ENCODE peak calls at places on chromosome 22, in ten cellular contexts. U, E, B, D, Z, N, L, O, C and M are unnamed samples.

GRCh38 chr22:31604137-31604705 is 57.8 kb downstream of the PISD start:
- DNase-seq in U (no peak), E (no peak), B (no peak), D (no peak), Z (no peak), N (no peak), L (no peak), O (no peak), C (no peak), M (no peak)

GRCh38 chr22:23242473-23243001 is 62.2 kb downstream of the BCR start:
- DNase-seq in U (no peak), E (peak), B (no peak), D (no peak), Z (no peak), N (no peak), L (no peak), O (no peak), C (no peak), M (peak)

GRCh38 chr22:28398355-28398754 is 281.3 kb downstream of the TTC28 start:
- DNase-seq in U (no peak), E (no peak), B (no peak), D (no peak), Z (no peak), N (no peak), L (no peak), O (no peak), C (no peak), M (no peak)

GRCh38 chr22:37069719-37070118 is 18.2 kb downstream of the KCTD17 start:
- DNase-seq in U (no peak), E (no peak), B (no peak), D (no peak), Z (no peak), N (no peak), L (no peak), O (no peak), C (no peak), M (no peak)

GRCh38 chr22:20025401-20026203 is 4.7 kb downstream of the TANGO2 start:
- DNase-seq in U (no peak), E (no peak), B (no peak), D (no peak), Z (no peak), N (no peak), L (no peak), O (no peak), C (no peak), M (no peak)

GRCh38 chr22:47604563-47604962 is 842.1 kb downstream of the TBC1D22A start:
- DNase-seq in U (no peak), E (no peak), B (no peak), D (no peak), Z (no peak), N (no peak), L (no peak), O (no peak), C (no peak), M (no peak)

GRCh38 chr22:17781319-17782031 is 7.2 kb upstream of the BID start:
- DNase-seq in U (peak), E (no peak), B (peak), D (no peak), Z (peak), N (peak), L (peak), O (peak), C (no peak), M (peak)

GRCh38 chr22:42310301-42310981 is 40.0 kb upstream of the TCF20 start:
- DNase-seq in U (no peak), E (no peak), B (no peak), D (no peak), Z (no peak), N (no peak), L (no peak), O (no peak), C (no peak), M (no peak)

GRCh38 chr22:27654536-27655445 is 146.8 kb downstream of the MN1 start:
- DNase-seq in U (no peak), E (no peak), B (no peak), D (no peak), Z (no peak), N (peak), L (no peak), O (no peak), C (no peak), M (no peak)

GRCh38 chr22:42662114-42663021 is 13.2 kb upstream of the CYB5R3 start:
- DNase-seq in U (peak), E (peak), B (peak), D (no peak), Z (peak), N (peak), L (peak), O (peak), C (peak), M (peak)

GRCh38 chr22:40300884-40301672 is 45.2 kb upstream of the ADSL start:
- DNase-seq in U (no peak), E (no peak), B (no peak), D (no peak), Z (no peak), N (no peak), L (no peak), O (no peak), C (no peak), M (no peak)

GRCh38 chr22:44669725-44670027 is 32.3 kb upstream of the PRR5 start:
- DNase-seq in U (no peak), E (peak), B (no peak), D (no peak), Z (no peak), N (no peak), L (peak), O (no peak), C (no peak), M (no peak)

GRCh38 chr22:39690901-39691620 is 120.5 kb downstream of the CACNA1I start:
- DNase-seq in U (no peak), E (no peak), B (no peak), D (no peak), Z (no peak), N (no peak), L (no peak), O (peak), C (no peak), M (peak)

GRCh38 chr22:41369837-41370236 is 11.9 kb upstream of the TEF start:
- DNase-seq in U (no peak), E (no peak), B (no peak), D (no peak), Z (no peak), N (no peak), L (no peak), O (no peak), C (no peak), M (no peak)

GRCh38 chr22:37560682-37561208 is 465 bp downstream of the CDC42EP1 start:
- DNase-seq in U (no peak), E (peak), B (peak), D (no peak), Z (no peak), N (peak), L (no peak), O (no peak), C (no peak), M (no peak)

GRCh38 chr22:17418890-17419324 is 49.6 kb downstream of the CECR2 start:
- DNase-seq in U (no peak), E (no peak), B (no peak), D (no peak), Z (no peak), N (no peak), L (no peak), O (no peak), C (no peak), M (no peak)

GRCh38 chr22:23088199-23088604 is 17.9 kb downstream of the GNAZ start:
- DNase-seq in U (no peak), E (no peak), B (peak), D (no peak), Z (no peak), N (no peak), L (no peak), O (no peak), C (no peak), M (peak)

GRCh38 chr22:36055376-36056310 is 27.0 kb upstream of the RBFOX2 start:
- DNase-seq in U (no peak), E (no peak), B (no peak), D (no peak), Z (no peak), N (peak), L (no peak), O (no peak), C (no peak), M (no peak)

GRCh38 chr22:31980628-31981027 is 36.3 kb downstream of the YWHAH start:
- DNase-seq in U (no peak), E (no peak), B (no peak), D (no peak), Z (no peak), N (no peak), L (no peak), O (no peak), C (no peak), M (no peak)

GRCh38 chr22:31891366-31892079 is 52.8 kb upstream of the YWHAH start:
- DNase-seq in U (no peak), E (no peak), B (peak), D (no peak), Z (no peak), N (no peak), L (no peak), O (no peak), C (no peak), M (no peak)

GRCh38 chr22:24117942-24118341 is 63.3 kb upstream of the SUSD2 start:
- DNase-seq in U (no peak), E (peak), B (no peak), D (no peak), Z (no peak), N (no peak), L (no peak), O (no peak), C (no peak), M (no peak)

GRCh38 chr22:33362702-33363101 is 304.5 kb upstream of the SYN3 start:
- DNase-seq in U (no peak), E (no peak), B (no peak), D (no peak), Z (no peak), N (no peak), L (no peak), O (no peak), C (no peak), M (no peak)

GRCh38 chr22:44337658-44338004 is 24.9 kb upstream of the SHISAL1 start:
- DNase-seq in U (no peak), E (no peak), B (peak), D (no peak), Z (no peak), N (peak), L (peak), O (no peak), C (no peak), M (peak)

GRCh38 chr22:42732071-42732470 is 11.4 kb upstream of the A4GALT start:
- DNase-seq in U (no peak), E (no peak), B (no peak), D (no peak), Z (no peak), N (no peak), L (no peak), O (no peak), C (no peak), M (no peak)

GRCh38 chr22:28329582-28330073 is 350.0 kb downstream of the TTC28 start:
- DNase-seq in U (no peak), E (no peak), B (no peak), D (no peak), Z (no peak), N (peak), L (no peak), O (no peak), C (no peak), M (no peak)

GRCh38 chr22:43092085-43092484 is 2.9 kb upstream of the TTLL1 start:
- DNase-seq in U (no peak), E (no peak), B (no peak), D (no peak), Z (no peak), N (no peak), L (no peak), O (no peak), C (no peak), M (no peak)

GRCh38 chr22:22753526-22754267 is 109.3 kb downstream of the GGTLC2 start:
- DNase-seq in U (peak), E (peak), B (peak), D (no peak), Z (peak), N (peak), L (peak), O (peak), C (peak), M (peak)

GRCh38 chr22:26377170-26377825 is 51.8 kb upstream of the ASPHD2 start:
- DNase-seq in U (no peak), E (peak), B (no peak), D (no peak), Z (no peak), N (no peak), L (no peak), O (no peak), C (no peak), M (no peak)

GRCh38 chr22:17101475-17102296 is 16.9 kb downstream of the IL17RA start:
- DNase-seq in U (no peak), E (no peak), B (no peak), D (no peak), Z (no peak), N (no peak), L (no peak), O (no peak), C (no peak), M (no peak)

GRCh38 chr22:17808688-17809403 is 34.6 kb upstream of the BID start:
- DNase-seq in U (no peak), E (no peak), B (peak), D (no peak), Z (no peak), N (no peak), L (no peak), O (no peak), C (no peak), M (no peak)

GRCh38 chr22:17319541-17319940 is 49.7 kb upstream of the CECR2 start:
- DNase-seq in U (no peak), E (peak), B (no peak), D (no peak), Z (no peak), N (no peak), L (no peak), O (no peak), C (no peak), M (no peak)

GRCh38 chr22:25478573-25478972 is 85.9 kb upstream of the GRK3 start:
- DNase-seq in U (no peak), E (no peak), B (no peak), D (no peak), Z (no peak), N (no peak), L (no peak), O (no peak), C (no peak), M (no peak)

GRCh38 chr22:25099202-25099601 is 100.5 kb upstream of the CRYBB3 start:
- DNase-seq in U (no peak), E (no peak), B (no peak), D (no peak), Z (no peak), N (no peak), L (no peak), O (no peak), C (no peak), M (no peak)

GRCh38 chr22:45976351-45977002 is 485 bp downstream of the WNT7B start:
- DNase-seq in U (no peak), E (no peak), B (no peak), D (no peak), Z (no peak), N (no peak), L (no peak), O (no peak), C (no peak), M (no peak)

GRCh38 chr22:36334838-36335603 is 52.7 kb downstream of the MYH9 start:
- DNase-seq in U (no peak), E (no peak), B (peak), D (no peak), Z (no peak), N (peak), L (no peak), O (peak), C (no peak), M (peak)